ENCODE peak calls at places on chromosomes 2 and 18, in six cellular contexts. One of them, this sample, is unnamed.

GRCh38 chr18:79365701-79366100 is 30.0 kb upstream of the NFATC1 start:
- DNase-seq in osteocyte: peak; percentile 53
- DNase-seq in cerebellar cortex: no peak
- DNase-seq in AG08396: no peak
- DNase-seq in epithelial cell of prostate: no peak
- DNase-seq in frontal cortex: no peak
- DNase-seq in this sample: no peak

GRCh38 chr18:9348079-9348671 is 13.6 kb downstream of the TWSG1 start:
- DNase-seq in osteocyte: no peak
- DNase-seq in cerebellar cortex: no peak
- DNase-seq in AG08396: peak; percentile 17
- DNase-seq in epithelial cell of prostate: no peak
- DNase-seq in frontal cortex: no peak
- DNase-seq in this sample: no peak

GRCh38 chr2:6362671-6363450 is 502.8 kb downstream of the CMPK2 start:
- DNase-seq in osteocyte: no peak
- DNase-seq in cerebellar cortex: no peak
- DNase-seq in AG08396: no peak
- DNase-seq in epithelial cell of prostate: no peak
- DNase-seq in frontal cortex: no peak
- DNase-seq in this sample: no peak

GRCh38 chr2:216698895-216699294 is 3.5 kb upstream of the IGFBP5 start:
- DNase-seq in osteocyte: no peak
- DNase-seq in cerebellar cortex: peak; percentile 89
- DNase-seq in AG08396: peak; percentile 52
- DNase-seq in epithelial cell of prostate: no peak
- DNase-seq in frontal cortex: peak; percentile 59
- DNase-seq in this sample: peak; percentile 77

GRCh38 chr2:168801456-168801855 is 981 bp upstream of the NOSTRIN start:
- DNase-seq in osteocyte: no peak
- DNase-seq in cerebellar cortex: no peak
- DNase-seq in AG08396: no peak
- DNase-seq in epithelial cell of prostate: no peak
- DNase-seq in frontal cortex: no peak
- DNase-seq in this sample: no peak

GRCh38 chr2:177433402-177433801 is 40.8 kb downstream of the AGPS start:
- DNase-seq in osteocyte: no peak
- DNase-seq in cerebellar cortex: no peak
- DNase-seq in AG08396: no peak
- DNase-seq in epithelial cell of prostate: no peak
- DNase-seq in frontal cortex: no peak
- DNase-seq in this sample: no peak

GRCh38 chr2:238158807-238159539 is at the start of gene ERFE:
- DNase-seq in osteocyte: no peak
- DNase-seq in cerebellar cortex: no peak
- DNase-seq in AG08396: peak; percentile 88
- DNase-seq in epithelial cell of prostate: no peak
- DNase-seq in frontal cortex: peak; percentile 75
- DNase-seq in this sample: peak; percentile 60

GRCh38 chr18:67672719-67673118 is 156.2 kb upstream of the DSEL start:
- DNase-seq in osteocyte: no peak
- DNase-seq in cerebellar cortex: peak; percentile 28
- DNase-seq in AG08396: no peak
- DNase-seq in epithelial cell of prostate: no peak
- DNase-seq in frontal cortex: no peak
- DNase-seq in this sample: no peak

GRCh38 chr2:67446504-67446911 is 49.4 kb downstream of the ETAA1 start:
- DNase-seq in osteocyte: no peak
- DNase-seq in cerebellar cortex: no peak
- DNase-seq in AG08396: no peak
- DNase-seq in epithelial cell of prostate: no peak
- DNase-seq in frontal cortex: no peak
- DNase-seq in this sample: no peak

GRCh38 chr2:165113414-165113813 is 90.4 kb downstream of the SCN3A start:
- DNase-seq in osteocyte: no peak
- DNase-seq in cerebellar cortex: no peak
- DNase-seq in AG08396: no peak
- DNase-seq in epithelial cell of prostate: no peak
- DNase-seq in frontal cortex: no peak
- DNase-seq in this sample: no peak

GRCh38 chr2:46326231-46326980 is 29.2 kb downstream of the EPAS1 start:
- DNase-seq in osteocyte: peak; percentile 17
- DNase-seq in cerebellar cortex: no peak
- DNase-seq in AG08396: no peak
- DNase-seq in epithelial cell of prostate: peak; percentile 56
- DNase-seq in frontal cortex: no peak
- DNase-seq in this sample: no peak

GRCh38 chr2:12127639-12128038 is 381.2 kb downstream of the LPIN1 start:
- DNase-seq in osteocyte: no peak
- DNase-seq in cerebellar cortex: no peak
- DNase-seq in AG08396: no peak
- DNase-seq in epithelial cell of prostate: no peak
- DNase-seq in frontal cortex: no peak
- DNase-seq in this sample: no peak

GRCh38 chr2:65018141-65018582 is 29.0 kb downstream of the SLC1A4 start:
- DNase-seq in osteocyte: no peak
- DNase-seq in cerebellar cortex: no peak
- DNase-seq in AG08396: no peak
- DNase-seq in epithelial cell of prostate: no peak
- DNase-seq in frontal cortex: no peak
- DNase-seq in this sample: no peak

GRCh38 chr2:135337066-135337465 is 194.0 kb downstream of the ZRANB3 start:
- DNase-seq in osteocyte: no peak
- DNase-seq in cerebellar cortex: no peak
- DNase-seq in AG08396: no peak
- DNase-seq in epithelial cell of prostate: no peak
- DNase-seq in frontal cortex: no peak
- DNase-seq in this sample: no peak

GRCh38 chr2:54386993-54387590 is 69.0 kb upstream of the SPTBN1 start:
- DNase-seq in osteocyte: no peak
- DNase-seq in cerebellar cortex: no peak
- DNase-seq in AG08396: no peak
- DNase-seq in epithelial cell of prostate: no peak
- DNase-seq in frontal cortex: no peak
- DNase-seq in this sample: no peak

GRCh38 chr2:3073721-3074120 is 303.9 kb downstream of the EIPR1 start:
- DNase-seq in osteocyte: no peak
- DNase-seq in cerebellar cortex: no peak
- DNase-seq in AG08396: no peak
- DNase-seq in epithelial cell of prostate: no peak
- DNase-seq in frontal cortex: no peak
- DNase-seq in this sample: no peak

GRCh38 chr2:219637842-219638185 is 10.4 kb downstream of the SLC4A3 start:
- DNase-seq in osteocyte: no peak
- DNase-seq in cerebellar cortex: no peak
- DNase-seq in AG08396: no peak
- DNase-seq in epithelial cell of prostate: no peak
- DNase-seq in frontal cortex: peak; percentile 9
- DNase-seq in this sample: no peak

GRCh38 chr2:74104839-74105238 is 42.9 kb downstream of the BOLA3 start:
- DNase-seq in osteocyte: no peak
- DNase-seq in cerebellar cortex: no peak
- DNase-seq in AG08396: no peak
- DNase-seq in epithelial cell of prostate: no peak
- DNase-seq in frontal cortex: no peak
- DNase-seq in this sample: no peak

GRCh38 chr2:227805578-227805977 is 8.1 kb upstream of the CCL20 start:
- DNase-seq in osteocyte: no peak
- DNase-seq in cerebellar cortex: no peak
- DNase-seq in AG08396: no peak
- DNase-seq in epithelial cell of prostate: no peak
- DNase-seq in frontal cortex: no peak
- DNase-seq in this sample: no peak

GRCh38 chr2:109497447-109497846 is 116.3 kb downstream of the SEPTIN10 start:
- DNase-seq in osteocyte: no peak
- DNase-seq in cerebellar cortex: no peak
- DNase-seq in AG08396: peak; percentile 89
- DNase-seq in epithelial cell of prostate: no peak
- DNase-seq in frontal cortex: no peak
- DNase-seq in this sample: peak; percentile 17

GRCh38 chr18:65988972-65989371 is 238.2 kb downstream of the CDH7 start:
- DNase-seq in osteocyte: no peak
- DNase-seq in cerebellar cortex: no peak
- DNase-seq in AG08396: no peak
- DNase-seq in epithelial cell of prostate: no peak
- DNase-seq in frontal cortex: no peak
- DNase-seq in this sample: no peak

GRCh38 chr2:200592414-200593075 is 6.7 kb downstream of the AOX1 start:
- DNase-seq in osteocyte: no peak
- DNase-seq in cerebellar cortex: no peak
- DNase-seq in AG08396: no peak
- DNase-seq in epithelial cell of prostate: no peak
- DNase-seq in frontal cortex: no peak
- DNase-seq in this sample: no peak

GRCh38 chr2:3283206-3283605 is 94.4 kb downstream of the EIPR1 start:
- DNase-seq in osteocyte: peak; percentile 75
- DNase-seq in cerebellar cortex: no peak
- DNase-seq in AG08396: no peak
- DNase-seq in epithelial cell of prostate: no peak
- DNase-seq in frontal cortex: no peak
- DNase-seq in this sample: no peak

GRCh38 chr2:18777250-18777812 is 188.0 kb upstream of the NT5C1B start:
- DNase-seq in osteocyte: no peak
- DNase-seq in cerebellar cortex: no peak
- DNase-seq in AG08396: no peak
- DNase-seq in epithelial cell of prostate: no peak
- DNase-seq in frontal cortex: no peak
- DNase-seq in this sample: no peak

GRCh38 chr2:127032601-127033000 is 74.4 kb downstream of the BIN1 start:
- DNase-seq in osteocyte: no peak
- DNase-seq in cerebellar cortex: no peak
- DNase-seq in AG08396: no peak
- DNase-seq in epithelial cell of prostate: no peak
- DNase-seq in frontal cortex: no peak
- DNase-seq in this sample: no peak

GRCh38 chr18:66759017-66759416 is 155.1 kb upstream of the CDH19 start:
- DNase-seq in osteocyte: no peak
- DNase-seq in cerebellar cortex: no peak
- DNase-seq in AG08396: no peak
- DNase-seq in epithelial cell of prostate: no peak
- DNase-seq in frontal cortex: no peak
- DNase-seq in this sample: no peak

GRCh38 chr2:43725711-43726246 is 48.1 kb upstream of the DYNC2LI1 start:
- DNase-seq in osteocyte: no peak
- DNase-seq in cerebellar cortex: no peak
- DNase-seq in AG08396: no peak
- DNase-seq in epithelial cell of prostate: no peak
- DNase-seq in frontal cortex: no peak
- DNase-seq in this sample: no peak

GRCh38 chr2:223113161-223113560 is 61.2 kb downstream of the KCNE4 start:
- DNase-seq in osteocyte: no peak
- DNase-seq in cerebellar cortex: no peak
- DNase-seq in AG08396: no peak
- DNase-seq in epithelial cell of prostate: no peak
- DNase-seq in frontal cortex: no peak
- DNase-seq in this sample: no peak

GRCh38 chr2:80053522-80054338 is 250.8 kb downstream of the LRRTM1 start:
- DNase-seq in osteocyte: no peak
- DNase-seq in cerebellar cortex: no peak
- DNase-seq in AG08396: no peak
- DNase-seq in epithelial cell of prostate: no peak
- DNase-seq in frontal cortex: no peak
- DNase-seq in this sample: no peak

GRCh38 chr2:219720956-219721355 is 93.5 kb downstream of the SLC4A3 start:
- DNase-seq in osteocyte: no peak
- DNase-seq in cerebellar cortex: no peak
- DNase-seq in AG08396: no peak
- DNase-seq in epithelial cell of prostate: no peak
- DNase-seq in frontal cortex: no peak
- DNase-seq in this sample: no peak

GRCh38 chr2:100619951-100620350 is 57.2 kb downstream of the PDCL3 start:
- DNase-seq in osteocyte: no peak
- DNase-seq in cerebellar cortex: no peak
- DNase-seq in AG08396: no peak
- DNase-seq in epithelial cell of prostate: no peak
- DNase-seq in frontal cortex: no peak
- DNase-seq in this sample: no peak

GRCh38 chr2:73971722-73972121 is 13.0 kb upstream of the TET3 start:
- DNase-seq in osteocyte: no peak
- DNase-seq in cerebellar cortex: no peak
- DNase-seq in AG08396: no peak
- DNase-seq in epithelial cell of prostate: no peak
- DNase-seq in frontal cortex: no peak
- DNase-seq in this sample: no peak

GRCh38 chr2:12765203-12765602 is 48.5 kb downstream of the TRIB2 start:
- DNase-seq in osteocyte: no peak
- DNase-seq in cerebellar cortex: no peak
- DNase-seq in AG08396: no peak
- DNase-seq in epithelial cell of prostate: no peak
- DNase-seq in frontal cortex: no peak
- DNase-seq in this sample: no peak

GRCh38 chr2:226638576-226638975 is 161.0 kb downstream of the IRS1 start:
- DNase-seq in osteocyte: no peak
- DNase-seq in cerebellar cortex: no peak
- DNase-seq in AG08396: peak; percentile 38
- DNase-seq in epithelial cell of prostate: no peak
- DNase-seq in frontal cortex: no peak
- DNase-seq in this sample: no peak

GRCh38 chr2:134717706-134718094 is 1.1 kb downstream of the TMEM163 start:
- DNase-seq in osteocyte: no peak
- DNase-seq in cerebellar cortex: peak; percentile 61
- DNase-seq in AG08396: no peak
- DNase-seq in epithelial cell of prostate: no peak
- DNase-seq in frontal cortex: no peak
- DNase-seq in this sample: peak; percentile 50

GRCh38 chr2:96115631-96116423 is 544 bp downstream of the ADRA2B start:
- DNase-seq in osteocyte: no peak
- DNase-seq in cerebellar cortex: no peak
- DNase-seq in AG08396: no peak
- DNase-seq in epithelial cell of prostate: no peak
- DNase-seq in frontal cortex: no peak
- DNase-seq in this sample: no peak

GRCh38 chr2:232973336-232973735 is 39.7 kb downstream of the NGEF start:
- DNase-seq in osteocyte: peak; percentile 57
- DNase-seq in cerebellar cortex: no peak
- DNase-seq in AG08396: no peak
- DNase-seq in epithelial cell of prostate: no peak
- DNase-seq in frontal cortex: no peak
- DNase-seq in this sample: no peak

GRCh38 chr2:53516650-53517049 is 251.0 kb upstream of the CHAC2 start:
- DNase-seq in osteocyte: no peak
- DNase-seq in cerebellar cortex: no peak
- DNase-seq in AG08396: no peak
- DNase-seq in epithelial cell of prostate: no peak
- DNase-seq in frontal cortex: no peak
- DNase-seq in this sample: no peak

GRCh38 chr2:173831312-173832229 is 133.6 kb downstream of the SP3 start:
- DNase-seq in osteocyte: no peak
- DNase-seq in cerebellar cortex: no peak
- DNase-seq in AG08396: peak; percentile 11
- DNase-seq in epithelial cell of prostate: no peak
- DNase-seq in frontal cortex: no peak
- DNase-seq in this sample: no peak

GRCh38 chr2:236608710-236609109 is 39.1 kb downstream of the ACKR3 start:
- DNase-seq in osteocyte: no peak
- DNase-seq in cerebellar cortex: no peak
- DNase-seq in AG08396: peak; percentile 33
- DNase-seq in epithelial cell of prostate: no peak
- DNase-seq in frontal cortex: no peak
- DNase-seq in this sample: no peak